ENCODE peak calls at places on chromosomes 16 and 17, in six cellular contexts. N is activated T-helper 1 cell treated with Interleukin-2 at 50 U/mL for 16 hours, A is uterus, Q is EL, W is lung, H is hypothalamus. O is an unnamed sample.

GRCh38 chr16:30087181-30087898 is 4.4 kb downstream of the TBX6 start:
- DNase-seq in N (no peak), Q (no peak), W (no peak), H (no peak), A (no peak), O (no peak)

GRCh38 chr17:4721203-4722135 is 9.8 kb upstream of the MED11 start:
- DNase-seq in W (peak; percentile 86), A (no peak), Q (peak; percentile 58), N (no peak), H (no peak), O (peak; percentile 44)

GRCh38 chr17:13323990-13324389 is 277.7 kb downstream of the HS3ST3A1 start:
- DNase-seq in H (no peak), Q (no peak), A (no peak), W (no peak), N (no peak), O (peak; percentile 61)

GRCh38 chr17:49031965-49032928 is 35.1 kb downstream of the IGF2BP1 start:
- DNase-seq in N (no peak), A (peak; percentile 25), W (peak; percentile 52), Q (peak; percentile 85), H (no peak), O (peak; percentile 43)

GRCh38 chr16:25550647-25551046 is 141.1 kb upstream of the HS3ST4 start:
- DNase-seq in A (no peak), W (no peak), N (no peak), H (no peak), Q (no peak), O (no peak)

GRCh38 chr16:66605177-66605999 is 884 bp downstream of the CMTM3 start:
- DNase-seq in Q (peak; percentile 53), A (peak; percentile 67), N (peak; percentile 19), H (no peak), W (peak; percentile 45), O (peak; percentile 34)

GRCh38 chr17:79078476-79079190 is 4.0 kb downstream of the ENGASE start:
- DNase-seq in H (no peak), W (no peak), N (no peak), Q (no peak), A (no peak), O (no peak)

GRCh38 chr17:67818110-67819002 is 6.9 kb upstream of the BPTF start:
- DNase-seq in A (no peak), W (no peak), N (no peak), Q (no peak), H (no peak), O (no peak)

GRCh38 chr17:73342057-73342522 is 30.3 kb upstream of the CDC42EP4 start:
- DNase-seq in Q (peak; percentile 72), A (peak; percentile 86), W (peak; percentile 49), N (no peak), H (peak; percentile 90), O (peak; percentile 89)

GRCh38 chr17:46877466-46877865 is 26.1 kb downstream of the WNT9B start:
- DNase-seq in W (no peak), Q (no peak), N (no peak), A (no peak), H (no peak), O (no peak)

GRCh38 chr16:83972256-83973008 is 4.4 kb downstream of the NECAB2 start:
- DNase-seq in H (no peak), W (no peak), N (no peak), A (no peak), Q (no peak), O (no peak)

GRCh38 chr16:48197294-48197693 is 41.5 kb upstream of the ABCC12 start:
- DNase-seq in H (no peak), A (no peak), Q (no peak), N (no peak), W (no peak), O (no peak)

GRCh38 chr17:43312011-43312410 is 78.2 kb upstream of the RNU2-1 start:
- DNase-seq in H (no peak), Q (no peak), N (no peak), W (no peak), A (no peak), O (no peak)

GRCh38 chr16:13426279-13426678 is 493.7 kb upstream of the ERCC4 start:
- DNase-seq in Q (no peak), H (no peak), W (no peak), N (no peak), A (no peak), O (no peak)

GRCh38 chr16:5756969-5757368 is 659.4 kb upstream of the EEF2KMT start:
- DNase-seq in Q (no peak), H (no peak), N (no peak), A (no peak), W (no peak), O (no peak)

GRCh38 chr17:57612202-57613071 is 132.7 kb downstream of the CCDC182 start:
- DNase-seq in H (no peak), N (no peak), W (no peak), Q (no peak), A (no peak), O (no peak)

GRCh38 chr16:21611546-21612384 is 12.4 kb downstream of the METTL9 start:
- DNase-seq in H (no peak), Q (no peak), N (no peak), W (no peak), A (no peak), O (peak; percentile 18)

GRCh38 chr16:68013440-68013839 is 2.3 kb downstream of the DPEP2NB start:
- DNase-seq in A (no peak), W (no peak), H (no peak), N (no peak), Q (no peak), O (no peak)

GRCh38 chr17:44655983-44656700 is at the start of gene MEIOC:
- DNase-seq in N (no peak), H (no peak), Q (peak; percentile 36), W (no peak), A (no peak), O (no peak)

GRCh38 chr17:75697651-75698291 is 23.5 kb upstream of the ITGB4 start:
- DNase-seq in A (no peak), Q (no peak), N (no peak), H (peak; percentile 63), W (no peak), O (no peak)

GRCh38 chr16:31322500-31322899 is 32.5 kb upstream of the ITGAX start:
- DNase-seq in H (no peak), W (no peak), A (no peak), N (no peak), Q (no peak), O (no peak)

GRCh38 chr16:47815655-47816054 is 340.1 kb downstream of the ABCC12 start:
- DNase-seq in W (no peak), N (no peak), H (no peak), A (no peak), Q (peak; percentile 37), O (peak; percentile 61)

GRCh38 chr17:77356109-77356689 is 215.4 kb downstream of the SEC14L1 start:
- DNase-seq in W (peak; percentile 28), H (no peak), Q (peak; percentile 50), A (peak; percentile 14), N (no peak), O (no peak)

GRCh38 chr16:73956592-73957495 is 339.8 kb upstream of the PSMD7 start:
- DNase-seq in Q (peak; percentile 58), W (peak; percentile 43), A (peak; percentile 45), N (no peak), H (no peak), O (peak; percentile 23)

GRCh38 chr17:5800131-5800530 is 215.8 kb upstream of the NLRP1 start:
- DNase-seq in Q (no peak), W (no peak), A (no peak), H (no peak), N (no peak), O (no peak)

GRCh38 chr16:47694543-47694942 is 233.4 kb downstream of the PHKB start:
- DNase-seq in W (no peak), H (no peak), N (no peak), Q (no peak), A (no peak), O (no peak)

GRCh38 chr17:58630883-58631522 is 60.8 kb downstream of the TEX14 start:
- DNase-seq in Q (peak; percentile 97), W (peak; percentile 32), N (no peak), H (no peak), A (no peak), O (no peak)

GRCh38 chr16:19771796-19772195 is 53.7 kb downstream of the IQCK start:
- DNase-seq in Q (no peak), N (no peak), A (no peak), H (no peak), W (no peak), O (no peak)

GRCh38 chr17:79612468-79613194 is 1.8 kb upstream of the RBFOX3 start:
- DNase-seq in A (no peak), Q (peak; percentile 45), H (no peak), W (no peak), N (no peak), O (no peak)

GRCh38 chr17:43027091-43028032 is 2.3 kb downstream of the RND2 start:
- DNase-seq in H (no peak), A (no peak), W (no peak), N (no peak), Q (no peak), O (no peak)

GRCh38 chr16:22055881-22056280 is 36.5 kb upstream of the VWA3A start:
- DNase-seq in A (no peak), W (no peak), Q (no peak), N (no peak), H (no peak), O (no peak)

GRCh38 chr17:187130-187529 is 5.7 kb upstream of the DOC2B start:
- DNase-seq in A (no peak), Q (no peak), H (no peak), W (no peak), N (no peak), O (no peak)

GRCh38 chr17:9544221-9544620 is 31.4 kb downstream of the STX8 start:
- DNase-seq in Q (no peak), N (no peak), H (no peak), A (no peak), W (no peak), O (peak; percentile 38)

GRCh38 chr16:71961066-71962039 is 38.8 kb downstream of the PKD1L3 start:
- DNase-seq in W (peak; percentile 79), H (peak; percentile 43), Q (peak; percentile 84), N (peak; percentile 62), A (peak; percentile 77), O (peak; percentile 53)

GRCh38 chr16:4414187-4414909 is 2.0 kb downstream of the CORO7 start:
- DNase-seq in Q (no peak), W (no peak), H (no peak), A (no peak), N (peak; percentile 69), O (no peak)

GRCh38 chr17:17994271-17994670 is 21.6 kb downstream of the DRC3 start:
- DNase-seq in A (no peak), N (no peak), Q (peak; percentile 35), W (no peak), H (no peak), O (no peak)

GRCh38 chr17:32852811-32853210 is 24.1 kb downstream of the MYO1D start:
- DNase-seq in W (no peak), N (no peak), Q (no peak), A (no peak), H (no peak), O (no peak)

GRCh38 chr17:75647061-75647460 is 13.8 kb downstream of the SMIM5 start:
- DNase-seq in N (no peak), H (no peak), W (no peak), Q (no peak), A (no peak), O (no peak)

GRCh38 chr16:11393861-11394592 is 48.8 kb downstream of the RMI2 start:
- DNase-seq in Q (no peak), H (no peak), A (no peak), W (no peak), N (no peak), O (no peak)

O was measured in astrocyte.